ENCODE peak calls at places on chromosomes 7 and 10, in seven cellular contexts. One of them, this sample, is unnamed. For H3K4me1, the result is how much of the 10 kb centered on the place peaks cover.

GRCh38 chr10:89980166-89980565 is 278.8 kb downstream of the KIF20B start:
- DNase-seq in colonic mucosa: no peak
- DNase-seq in prostate gland: no peak
- DNase-seq in lower lobe of right lung: no peak
- DNase-seq in cardiac muscle cell: no peak
- DNase-seq in mesenchymal stem cell: no peak
- DNase-seq in neuronal stem cell: no peak
- DNase-seq in this sample: no peak

GRCh38 chr10:117163061-117163953 is 25.2 kb upstream of the VAX1 start:
- DNase-seq in colonic mucosa: no peak
- DNase-seq in prostate gland: no peak
- DNase-seq in lower lobe of right lung: no peak
- DNase-seq in cardiac muscle cell: no peak
- DNase-seq in mesenchymal stem cell: no peak
- DNase-seq in neuronal stem cell: peak
- DNase-seq in this sample: no peak

GRCh38 chr7:157824819-157825121 is 488.0 kb downstream of the DNAJB6 start:
- DNase-seq in colonic mucosa: no peak
- DNase-seq in prostate gland: no peak
- DNase-seq in lower lobe of right lung: no peak
- DNase-seq in cardiac muscle cell: no peak
- DNase-seq in mesenchymal stem cell: no peak
- DNase-seq in neuronal stem cell: no peak
- DNase-seq in this sample: no peak

GRCh38 chr10:12512292-12513002 is 163.1 kb downstream of the CAMK1D start:
- DNase-seq in colonic mucosa: peak
- DNase-seq in prostate gland: peak
- DNase-seq in lower lobe of right lung: no peak
- DNase-seq in cardiac muscle cell: no peak
- DNase-seq in mesenchymal stem cell: no peak
- DNase-seq in neuronal stem cell: no peak
- DNase-seq in this sample: peak

GRCh38 chr7:133509822-133510221 is 256.9 kb downstream of the EXOC4 start:
- DNase-seq in colonic mucosa: no peak
- DNase-seq in prostate gland: no peak
- DNase-seq in lower lobe of right lung: no peak
- DNase-seq in cardiac muscle cell: no peak
- DNase-seq in mesenchymal stem cell: no peak
- DNase-seq in neuronal stem cell: no peak
- DNase-seq in this sample: no peak

GRCh38 chr10:35412336-35412735 is 76.0 kb downstream of the CCNY start:
- DNase-seq in colonic mucosa: no peak
- DNase-seq in prostate gland: no peak
- DNase-seq in lower lobe of right lung: no peak
- DNase-seq in cardiac muscle cell: no peak
- DNase-seq in mesenchymal stem cell: no peak
- DNase-seq in neuronal stem cell: no peak
- DNase-seq in this sample: no peak

GRCh38 chr10:133277993-133278576 is 1.4 kb upstream of the ADAM8 start:
- DNase-seq in colonic mucosa: no peak
- DNase-seq in prostate gland: no peak
- DNase-seq in lower lobe of right lung: no peak
- DNase-seq in cardiac muscle cell: no peak
- DNase-seq in mesenchymal stem cell: no peak
- DNase-seq in neuronal stem cell: no peak
- DNase-seq in this sample: no peak

GRCh38 chr10:47025253-47025539 is 114.0 kb downstream of the PTPN20 start:
- DNase-seq in colonic mucosa: no peak
- DNase-seq in prostate gland: no peak
- DNase-seq in lower lobe of right lung: no peak
- DNase-seq in cardiac muscle cell: no peak
- DNase-seq in mesenchymal stem cell: no peak
- DNase-seq in neuronal stem cell: no peak
- DNase-seq in this sample: no peak

GRCh38 chr7:129368389-129368986 is 65.7 kb upstream of the STRIP2 start:
- DNase-seq in colonic mucosa: no peak
- DNase-seq in prostate gland: no peak
- DNase-seq in lower lobe of right lung: no peak
- DNase-seq in cardiac muscle cell: no peak
- DNase-seq in mesenchymal stem cell: no peak
- DNase-seq in neuronal stem cell: no peak
- DNase-seq in this sample: no peak

GRCh38 chr10:3516626-3517255 is 268.3 kb downstream of the KLF6 start:
- DNase-seq in colonic mucosa: no peak
- DNase-seq in prostate gland: no peak
- DNase-seq in lower lobe of right lung: no peak
- DNase-seq in cardiac muscle cell: no peak
- DNase-seq in mesenchymal stem cell: no peak
- DNase-seq in neuronal stem cell: no peak
- DNase-seq in this sample: no peak

GRCh38 chr10:125023269-125023668 is 81.3 kb downstream of the ZRANB1 start:
- DNase-seq in colonic mucosa: no peak
- DNase-seq in prostate gland: no peak
- DNase-seq in lower lobe of right lung: peak
- DNase-seq in cardiac muscle cell: no peak
- DNase-seq in mesenchymal stem cell: no peak
- DNase-seq in neuronal stem cell: no peak
- DNase-seq in this sample: no peak

GRCh38 chr7:28539289-28539981 is 127.1 kb downstream of the CREB5 start:
- DNase-seq in colonic mucosa: no peak
- DNase-seq in prostate gland: no peak
- DNase-seq in lower lobe of right lung: no peak
- DNase-seq in cardiac muscle cell: no peak
- DNase-seq in mesenchymal stem cell: no peak
- DNase-seq in neuronal stem cell: no peak
- DNase-seq in this sample: no peak

GRCh38 chr7:89554209-89554608 is 600.1 kb upstream of the STEAP1 start:
- DNase-seq in colonic mucosa: no peak
- DNase-seq in prostate gland: no peak
- DNase-seq in lower lobe of right lung: no peak
- DNase-seq in cardiac muscle cell: no peak
- DNase-seq in mesenchymal stem cell: no peak
- DNase-seq in neuronal stem cell: no peak
- DNase-seq in this sample: no peak

GRCh38 chr10:13614530-13615332 is 28.0 kb downstream of the PRPF18 start:
- DNase-seq in colonic mucosa: no peak
- DNase-seq in prostate gland: peak
- DNase-seq in lower lobe of right lung: no peak
- DNase-seq in cardiac muscle cell: no peak
- DNase-seq in mesenchymal stem cell: peak
- DNase-seq in neuronal stem cell: no peak
- DNase-seq in this sample: peak

GRCh38 chr10:361203-362135 is 226.2 kb downstream of the ZMYND11 start:
- DNase-seq in colonic mucosa: no peak
- DNase-seq in prostate gland: no peak
- DNase-seq in lower lobe of right lung: no peak
- DNase-seq in cardiac muscle cell: peak
- DNase-seq in mesenchymal stem cell: peak
- DNase-seq in neuronal stem cell: no peak
- DNase-seq in this sample: peak

GRCh38 chr7:105178177-105178576 is 164.2 kb downstream of the KMT2E start:
- DNase-seq in colonic mucosa: no peak
- DNase-seq in prostate gland: no peak
- DNase-seq in lower lobe of right lung: no peak
- DNase-seq in cardiac muscle cell: no peak
- DNase-seq in mesenchymal stem cell: no peak
- DNase-seq in neuronal stem cell: no peak
- DNase-seq in this sample: no peak

GRCh38 chr10:93596539-93596938 is 4.5 kb downstream of the RBP4 start:
- DNase-seq in colonic mucosa: no peak
- DNase-seq in prostate gland: no peak
- DNase-seq in lower lobe of right lung: no peak
- DNase-seq in cardiac muscle cell: no peak
- DNase-seq in mesenchymal stem cell: no peak
- DNase-seq in neuronal stem cell: no peak
- DNase-seq in this sample: no peak

DNA sequence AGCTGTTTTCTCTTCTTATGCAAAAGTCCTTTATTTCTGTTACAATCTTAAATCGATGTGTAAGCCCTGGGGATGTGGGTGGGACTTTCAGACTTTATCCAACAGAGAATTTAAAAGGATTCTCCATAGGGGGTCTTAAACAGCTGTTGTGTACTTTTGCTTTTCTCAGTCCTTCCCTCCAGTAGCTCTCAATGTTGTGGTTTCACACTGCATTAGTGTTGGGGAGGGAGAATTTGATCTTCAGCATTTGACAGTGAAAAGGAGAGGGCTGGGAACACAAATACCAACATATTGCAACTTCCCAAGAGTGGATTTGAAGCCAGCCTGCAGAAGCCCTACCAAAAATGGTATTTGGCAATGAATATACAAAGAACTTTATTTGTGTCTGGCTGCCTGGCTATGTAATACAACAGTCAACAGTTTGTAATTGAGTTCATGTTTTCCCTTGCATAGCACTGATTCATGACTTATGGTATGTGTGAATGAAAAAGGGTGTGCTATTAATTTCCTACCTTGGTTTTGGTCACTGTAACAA is 80.1 kb upstream of the CAPZA2 start:
- DNase-seq in colonic mucosa: no peak
- DNase-seq in prostate gland: no peak
- DNase-seq in lower lobe of right lung: no peak
- DNase-seq in cardiac muscle cell: peak
- DNase-seq in mesenchymal stem cell: no peak
- DNase-seq in neuronal stem cell: peak
- DNase-seq in this sample: no peak
- H3K4me1 ChIP-seq in colonic mucosa: under half
- H3K4me1 ChIP-seq in prostate gland: under half
- H3K4me1 ChIP-seq in lower lobe of right lung: under half
- H3K4me1 ChIP-seq in cardiac muscle cell: under half
- H3K4me1 ChIP-seq in mesenchymal stem cell: under half
- H3K4me1 ChIP-seq in neuronal stem cell: under half
- H3K4me1 ChIP-seq in this sample: half or more

GRCh38 chr7:816300-816750 is 16.0 kb upstream of the SUN1 start:
- DNase-seq in colonic mucosa: peak
- DNase-seq in prostate gland: peak
- DNase-seq in lower lobe of right lung: peak
- DNase-seq in cardiac muscle cell: peak
- DNase-seq in mesenchymal stem cell: peak
- DNase-seq in neuronal stem cell: peak
- DNase-seq in this sample: peak

GRCh38 chr7:816751-817671 is 15.3 kb upstream of the SUN1 start:
- DNase-seq in colonic mucosa: peak
- DNase-seq in prostate gland: no peak
- DNase-seq in lower lobe of right lung: peak
- DNase-seq in cardiac muscle cell: peak
- DNase-seq in mesenchymal stem cell: peak
- DNase-seq in neuronal stem cell: peak
- DNase-seq in this sample: no peak

GRCh38 chr7:820341-820740 is 11.9 kb upstream of the SUN1 start:
- DNase-seq in colonic mucosa: no peak
- DNase-seq in prostate gland: no peak
- DNase-seq in lower lobe of right lung: no peak
- DNase-seq in cardiac muscle cell: no peak
- DNase-seq in mesenchymal stem cell: no peak
- DNase-seq in neuronal stem cell: no peak
- DNase-seq in this sample: no peak

GRCh38 chr7:815284-816216 is 16.7 kb upstream of the SUN1 start:
- DNase-seq in colonic mucosa: peak
- DNase-seq in prostate gland: peak
- DNase-seq in lower lobe of right lung: peak
- DNase-seq in cardiac muscle cell: peak
- DNase-seq in mesenchymal stem cell: peak
- DNase-seq in neuronal stem cell: peak
- DNase-seq in this sample: peak

DNA sequence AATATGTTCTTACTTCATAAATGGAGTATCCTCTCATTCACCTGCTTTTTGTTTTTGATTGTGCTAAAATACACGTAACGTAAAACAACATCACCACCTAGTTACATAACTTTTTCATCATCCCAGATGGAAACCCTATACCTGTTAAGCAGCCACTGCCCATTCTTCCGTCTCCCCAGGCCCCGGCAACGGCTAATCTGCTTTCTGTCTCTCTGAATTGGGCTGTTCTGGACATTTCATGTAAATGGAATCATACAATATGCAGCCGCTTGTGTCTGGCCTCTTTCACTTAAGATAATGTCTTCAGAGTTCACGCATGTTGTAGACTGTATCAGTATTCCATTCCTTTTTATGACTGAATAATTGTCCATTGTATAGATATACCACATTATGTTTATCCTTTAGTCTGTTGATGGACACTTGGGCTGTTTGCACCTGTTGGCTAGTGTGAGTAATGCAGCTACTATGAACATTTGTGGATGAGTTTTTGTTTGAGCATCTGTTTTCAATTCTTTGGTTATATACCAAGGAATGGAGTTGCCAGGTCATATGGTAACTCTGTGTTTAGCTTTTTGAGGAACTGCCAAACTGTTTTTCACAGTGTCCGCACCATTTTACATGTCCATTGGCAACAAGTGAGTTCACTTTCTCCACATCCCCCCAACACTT is 14.1 kb upstream of the SUN1 start:
- DNase-seq in colonic mucosa: no peak
- DNase-seq in prostate gland: no peak
- DNase-seq in lower lobe of right lung: no peak
- DNase-seq in cardiac muscle cell: peak
- DNase-seq in mesenchymal stem cell: peak
- DNase-seq in neuronal stem cell: no peak
- DNase-seq in this sample: no peak
- H3K4me1 ChIP-seq in colonic mucosa: under half
- H3K4me1 ChIP-seq in prostate gland: under half
- H3K4me1 ChIP-seq in lower lobe of right lung: under half
- H3K4me1 ChIP-seq in cardiac muscle cell: under half
- H3K4me1 ChIP-seq in mesenchymal stem cell: under half
- H3K4me1 ChIP-seq in neuronal stem cell: under half
- H3K4me1 ChIP-seq in this sample: under half

GRCh38 chr7:132115758-132116157 is 460.5 kb downstream of the PLXNA4 start:
- DNase-seq in colonic mucosa: no peak
- DNase-seq in prostate gland: no peak
- DNase-seq in lower lobe of right lung: no peak
- DNase-seq in cardiac muscle cell: no peak
- DNase-seq in mesenchymal stem cell: no peak
- DNase-seq in neuronal stem cell: no peak
- DNase-seq in this sample: no peak
- H3K4me1 ChIP-seq in colonic mucosa: under half
- H3K4me1 ChIP-seq in prostate gland: under half
- H3K4me1 ChIP-seq in lower lobe of right lung: under half
- H3K4me1 ChIP-seq in cardiac muscle cell: under half
- H3K4me1 ChIP-seq in mesenchymal stem cell: under half
- H3K4me1 ChIP-seq in neuronal stem cell: under half
- H3K4me1 ChIP-seq in this sample: under half

GRCh38 chr10:122494173-122494820 is 32.9 kb downstream of the HTRA1 start:
- DNase-seq in colonic mucosa: no peak
- DNase-seq in prostate gland: no peak
- DNase-seq in lower lobe of right lung: peak
- DNase-seq in cardiac muscle cell: no peak
- DNase-seq in mesenchymal stem cell: no peak
- DNase-seq in neuronal stem cell: no peak
- DNase-seq in this sample: no peak
- H3K4me1 ChIP-seq in colonic mucosa: under half
- H3K4me1 ChIP-seq in prostate gland: under half
- H3K4me1 ChIP-seq in lower lobe of right lung: under half
- H3K4me1 ChIP-seq in cardiac muscle cell: under half
- H3K4me1 ChIP-seq in mesenchymal stem cell: under half
- H3K4me1 ChIP-seq in neuronal stem cell: under half
- H3K4me1 ChIP-seq in this sample: under half

GRCh38 chr7:116706668-116707126 is 34.7 kb downstream of the MET start:
- DNase-seq in colonic mucosa: peak
- DNase-seq in prostate gland: no peak
- DNase-seq in lower lobe of right lung: no peak
- DNase-seq in cardiac muscle cell: peak
- DNase-seq in mesenchymal stem cell: peak
- DNase-seq in neuronal stem cell: no peak
- DNase-seq in this sample: no peak
- H3K4me1 ChIP-seq in colonic mucosa: under half
- H3K4me1 ChIP-seq in prostate gland: under half
- H3K4me1 ChIP-seq in lower lobe of right lung: under half
- H3K4me1 ChIP-seq in cardiac muscle cell: under half
- H3K4me1 ChIP-seq in mesenchymal stem cell: under half
- H3K4me1 ChIP-seq in neuronal stem cell: under half
- H3K4me1 ChIP-seq in this sample: under half